ENCODE peak calls at places on chromosomes 5 and 9, in four cellular contexts. Z is SK-N-SH, P is H1, S is K562. K is an unnamed sample.

GRCh38 chr5:7902201-7902600 is 33.3 kb downstream of the MTRR start:
- DNase-seq in Z (no peak), P (no peak), S (no peak), K (no peak)

GRCh38 chr9:91047529-91047928 is 245.9 kb downstream of the SYK start:
- DNase-seq in Z (no peak), P (no peak), S (no peak), K (no peak)

GRCh38 chr9:112091805-112092204 is 83.3 kb downstream of the SUSD1 start:
- DNase-seq in Z (no peak), P (no peak), S (no peak), K (no peak)

GRCh38 chr5:128053291-128053954 is 30.1 kb upstream of the SLC12A2 start:
- DNase-seq in Z (no peak), P (no peak), S (no peak), K (no peak)

GRCh38 chr9:127029548-127029947 is 92.9 kb downstream of the ANGPTL2 start:
- DNase-seq in Z (no peak), P (no peak), S (no peak), K (no peak)

GRCh38 chr9:124206391-124206790 is 51.4 kb upstream of the NEK6 start:
- DNase-seq in Z (no peak), P (no peak), S (no peak), K (no peak)

GRCh38 chr9:94874316-94874715 is 147.8 kb downstream of the AOPEP start:
- DNase-seq in Z (no peak), P (peak), S (no peak), K (no peak)

GRCh38 chr9:13279284-13280162 is at the start of gene MPDZ:
- DNase-seq in Z (peak), P (peak), S (peak), K (no peak)

GRCh38 chr5:39024005-39024404 is 50.2 kb downstream of the RICTOR start:
- DNase-seq in Z (no peak), P (no peak), S (no peak), K (no peak)

GRCh38 chr5:91379602-91380490 is 3.3 kb downstream of the ARRDC3 start:
- DNase-seq in Z (peak), P (peak), S (peak), K (peak)

GRCh38 chr5:68445257-68446069 is 229.9 kb downstream of the PIK3R1 start:
- DNase-seq in Z (no peak), P (no peak), S (no peak), K (no peak)

GRCh38 chr9:15482146-15482545 is 28.6 kb downstream of the PSIP1 start:
- DNase-seq in Z (no peak), P (no peak), S (no peak), K (no peak)

GRCh38 chr9:128286435-128286834 is 10.4 kb downstream of the SWI5 start:
- DNase-seq in Z (no peak), P (no peak), S (no peak), K (no peak)

GRCh38 chr9:133108794-133109641 is 12.0 kb downstream of the RALGDS start:
- DNase-seq in Z (no peak), P (no peak), S (no peak), K (no peak)

GRCh38 chr5:33524476-33524875 is 83.7 kb downstream of the TARS1 start:
- DNase-seq in Z (no peak), P (no peak), S (no peak), K (no peak)

GRCh38 chr5:32791536-32792240 is 80.6 kb downstream of the NPR3 start:
- DNase-seq in Z (no peak), P (no peak), S (no peak), K (no peak)

GRCh38 chr5:157747766-157748700 is 4.5 kb downstream of the LSM11 start:
- DNase-seq in Z (no peak), P (no peak), S (no peak), K (no peak)

DNA sequence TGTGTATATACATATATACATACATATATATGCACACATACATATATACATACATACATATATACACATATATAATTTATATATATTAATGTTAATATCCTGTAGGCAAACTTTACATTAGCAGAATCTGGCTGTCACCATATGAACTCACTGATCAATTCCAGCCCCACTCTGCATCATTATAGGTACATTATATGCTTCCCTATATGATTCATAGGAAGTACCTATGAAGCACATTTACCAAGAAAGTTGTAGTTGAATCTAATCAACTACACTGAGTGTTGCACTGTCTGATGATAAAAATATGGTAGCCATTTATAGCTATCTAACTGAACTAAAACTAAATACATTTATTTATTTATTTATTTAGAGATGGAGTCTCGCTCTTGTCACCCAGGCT is 5.5 kb upstream of the SPATA6L start:
- DNase-seq in Z (no peak), P (no peak), S (no peak), K (no peak)
- TF ChIP-seq NRF1 in Z (no peak), P (no peak), S (no peak), K (no peak)

GRCh38 chr9:1939466-1939865 is 75.7 kb upstream of the SMARCA2 start:
- DNase-seq in Z (no peak), P (no peak), S (no peak), K (no peak)
- TF ChIP-seq NRF1 in Z (no peak), P (no peak), S (no peak), K (no peak)

GRCh38 chr5:14775857-14776256 is 95.7 kb downstream of the ANKH start:
- DNase-seq in Z (no peak), P (no peak), S (no peak), K (no peak)
- TF ChIP-seq NRF1 in Z (no peak), P (no peak), S (no peak), K (no peak)

GRCh38 chr9:35002623-35003022 is 13.1 kb downstream of the DNAJB5 start:
- DNase-seq in Z (peak), P (no peak), S (no peak), K (no peak)
- TF ChIP-seq NRF1 in Z (no peak), P (no peak), S (no peak), K (no peak)

GRCh38 chr9:22514866-22515265 is 68.2 kb downstream of the DMRTA1 start:
- DNase-seq in Z (no peak), P (no peak), S (no peak), K (no peak)

GRCh38 chr9:22508790-22509189 is 62.2 kb downstream of the DMRTA1 start:
- DNase-seq in Z (no peak), P (no peak), S (no peak), K (no peak)

GRCh38 chr9:22512495-22512894 is 65.9 kb downstream of the DMRTA1 start:
- DNase-seq in Z (no peak), P (no peak), S (no peak), K (no peak)
- TF ChIP-seq NRF1 in Z (no peak), P (no peak), S (no peak), K (no peak)

DNA sequence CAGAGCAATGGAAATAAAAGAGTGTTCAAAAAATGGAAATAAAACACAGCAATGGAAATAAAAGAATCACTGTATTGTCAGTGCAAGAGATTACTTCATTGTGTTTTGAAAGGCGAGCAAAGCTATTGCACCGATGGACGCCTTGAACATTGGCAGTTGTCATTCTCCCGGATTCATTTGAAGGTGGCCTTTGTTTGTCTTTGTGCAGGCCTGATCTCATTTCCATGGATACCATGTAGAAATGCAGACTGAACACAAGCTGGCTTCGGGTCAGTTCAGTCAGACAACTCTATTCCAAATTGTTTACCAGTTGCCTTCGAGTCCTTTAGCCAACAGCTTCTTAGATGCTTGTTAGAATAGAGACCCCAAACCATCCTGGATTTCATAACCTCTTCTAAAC is 8.3 kb downstream of the ITGA2 start:
- DNase-seq in Z (no peak), P (no peak), S (no peak), K (no peak)
- TF ChIP-seq NRF1 in Z (no peak), P (no peak), S (no peak), K (no peak)

DNA sequence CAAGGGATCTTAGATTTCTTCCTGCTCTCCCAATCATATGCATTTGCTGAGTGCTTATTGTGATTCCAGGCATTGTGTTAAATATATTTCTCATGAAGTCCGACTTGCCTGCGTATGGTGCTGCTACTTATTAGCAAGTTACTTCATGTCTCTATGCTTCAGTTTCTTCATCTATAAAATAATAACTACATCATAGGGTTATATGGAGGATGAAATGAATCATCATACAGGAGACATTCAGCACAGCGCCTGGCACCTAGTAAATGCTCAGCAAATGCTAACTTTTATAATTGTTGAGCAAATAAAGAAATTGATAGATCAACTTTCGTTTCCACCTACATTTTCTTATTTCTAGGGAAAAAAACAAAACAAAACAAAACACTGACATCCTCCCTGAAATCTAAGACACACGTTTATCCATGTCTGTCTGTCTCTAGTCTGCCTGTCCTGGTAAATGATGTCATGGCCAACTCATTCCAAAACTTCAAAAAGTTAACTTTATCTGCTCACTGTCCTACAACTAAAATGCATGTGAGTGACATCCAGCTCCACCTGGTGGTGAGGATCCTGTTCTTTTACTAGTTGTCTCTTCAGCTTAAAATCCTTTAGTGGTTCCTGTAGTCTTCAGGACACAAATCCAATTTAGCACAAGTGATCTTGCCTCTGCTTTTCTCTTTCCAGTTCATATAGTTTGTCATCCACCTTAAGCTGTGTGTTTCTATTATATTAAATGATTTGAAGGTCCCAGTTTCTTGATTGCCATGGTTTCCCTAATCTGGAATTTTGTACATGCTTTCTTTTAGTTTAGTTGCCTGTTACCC is 27.7 kb downstream of the PPP3R2 start:
- DNase-seq in Z (no peak), P (no peak), S (peak), K (no peak)
- TF ChIP-seq NRF1 in Z (no peak), P (no peak), S (no peak), K (no peak)

GRCh38 chr5:78600656-78601452 is 47.7 kb downstream of the LHFPL2 start:
- DNase-seq in Z (no peak), P (no peak), S (no peak), K (no peak)

GRCh38 chr5:78594946-78595921 is 53.3 kb downstream of the LHFPL2 start:
- DNase-seq in Z (no peak), P (no peak), S (peak), K (no peak)

GRCh38 chr5:78598973-78599372 is 49.6 kb downstream of the LHFPL2 start:
- DNase-seq in Z (no peak), P (no peak), S (no peak), K (no peak)

GRCh38 chr5:78597068-78597857 is 51.3 kb downstream of the LHFPL2 start:
- DNase-seq in Z (no peak), P (no peak), S (peak), K (no peak)

GRCh38 chr5:78597858-78598415 is 50.6 kb downstream of the LHFPL2 start:
- DNase-seq in Z (no peak), P (no peak), S (no peak), K (no peak)
- TF ChIP-seq NRF1 in Z (no peak), P (no peak), S (no peak), K (no peak)

GRCh38 chr5:142636093-142636492 is 49.8 kb downstream of the FGF1 start:
- DNase-seq in Z (peak), P (no peak), S (no peak), K (no peak)
- TF ChIP-seq NRF1 in Z (no peak), P (no peak), S (no peak), K (no peak)

GRCh38 chr9:98992885-98993569 is 49.3 kb downstream of the COL15A1 start:
- DNase-seq in Z (no peak), P (no peak), S (no peak), K (peak)

GRCh38 chr9:98994226-98995058 is 50.7 kb downstream of the COL15A1 start:
- DNase-seq in Z (no peak), P (no peak), S (no peak), K (no peak)

GRCh38 chr9:98995971-98996504 is 52.3 kb downstream of the COL15A1 start:
- DNase-seq in Z (no peak), P (no peak), S (no peak), K (no peak)

GRCh38 chr9:98993570-98993945 is 49.9 kb downstream of the COL15A1 start:
- DNase-seq in Z (no peak), P (no peak), S (no peak), K (peak)

DNA sequence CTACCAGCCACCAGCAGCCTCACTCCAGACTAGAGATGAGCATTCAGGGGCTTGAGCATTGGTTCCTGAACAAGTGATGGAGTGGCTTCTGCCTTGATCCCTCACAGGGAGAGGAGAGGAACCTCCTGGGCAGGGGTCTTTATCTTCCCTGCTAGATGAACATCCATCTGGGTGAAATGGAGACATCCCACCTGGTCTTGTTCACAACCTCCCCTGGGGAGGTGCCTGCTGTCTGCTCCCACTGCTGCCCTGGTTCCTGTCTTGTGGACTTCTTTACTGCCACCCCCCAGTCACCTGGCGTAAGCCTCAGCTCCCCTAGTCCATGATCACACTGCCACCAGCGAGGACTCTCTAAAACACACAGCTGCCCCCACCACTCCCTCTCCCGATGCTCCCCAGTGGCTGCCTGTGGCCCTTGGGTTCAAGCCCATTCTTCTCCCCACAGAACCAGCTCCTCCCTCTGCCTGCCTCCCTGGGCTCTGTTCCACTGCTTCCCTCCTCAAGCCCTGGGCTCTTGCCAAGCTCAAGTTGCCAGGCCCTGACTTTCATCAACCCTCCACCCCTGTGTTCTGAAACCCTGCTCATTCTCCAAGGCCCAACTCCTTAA is 51.5 kb downstream of the COL15A1 start:
- DNase-seq in Z (no peak), P (no peak), S (no peak), K (no peak)
- TF ChIP-seq NRF1 in Z (no peak), P (no peak), S (no peak), K (no peak)